ENCODE peak calls at places on chromosomes 16 and 17, in four cellular contexts. One of them, this sample, is unnamed.

GRCh38 chr17:58415371-58416055 is 1.8 kb downstream of the RNF43 start:
- DNase-seq in upper lobe of right lung: no peak
- DNase-seq in GM10248: no peak
- DNase-seq in mesothelial cell of epicardium: no peak
- DNase-seq in this sample: no peak

GRCh38 chr17:80071116-80071980 is 30.0 kb upstream of the GAA start:
- DNase-seq in mesothelial cell of epicardium: no peak
- DNase-seq in upper lobe of right lung: no peak
- DNase-seq in GM10248: no peak
- DNase-seq in this sample: no peak

GRCh38 chr17:78748730-78749317 is 33.2 kb downstream of the CYTH1 start:
- DNase-seq in upper lobe of right lung: peak
- DNase-seq in mesothelial cell of epicardium: no peak
- DNase-seq in GM10248: no peak
- DNase-seq in this sample: no peak

GRCh38 chr17:29167393-29168078 is 12.7 kb downstream of the MYO18A start:
- DNase-seq in upper lobe of right lung: no peak
- DNase-seq in mesothelial cell of epicardium: no peak
- DNase-seq in GM10248: no peak
- DNase-seq in this sample: no peak

GRCh38 chr16:88792078-88792550 is 7.1 kb upstream of the PIEZO1 start:
- DNase-seq in upper lobe of right lung: no peak
- DNase-seq in GM10248: no peak
- DNase-seq in mesothelial cell of epicardium: no peak
- DNase-seq in this sample: no peak

GRCh38 chr17:69434164-69434579 is 19.7 kb downstream of the MAP2K6 start:
- DNase-seq in upper lobe of right lung: no peak
- DNase-seq in GM10248: no peak
- DNase-seq in mesothelial cell of epicardium: no peak
- DNase-seq in this sample: no peak

GRCh38 chr17:55693244-55694216 is 29.1 kb downstream of the TMEM100 start:
- DNase-seq in mesothelial cell of epicardium: no peak
- DNase-seq in upper lobe of right lung: no peak
- DNase-seq in GM10248: no peak
- DNase-seq in this sample: no peak

GRCh38 chr17:39666601-39667261 is 1.5 kb upstream of the PNMT start:
- DNase-seq in upper lobe of right lung: no peak
- DNase-seq in mesothelial cell of epicardium: no peak
- DNase-seq in GM10248: no peak
- DNase-seq in this sample: no peak

DNA sequence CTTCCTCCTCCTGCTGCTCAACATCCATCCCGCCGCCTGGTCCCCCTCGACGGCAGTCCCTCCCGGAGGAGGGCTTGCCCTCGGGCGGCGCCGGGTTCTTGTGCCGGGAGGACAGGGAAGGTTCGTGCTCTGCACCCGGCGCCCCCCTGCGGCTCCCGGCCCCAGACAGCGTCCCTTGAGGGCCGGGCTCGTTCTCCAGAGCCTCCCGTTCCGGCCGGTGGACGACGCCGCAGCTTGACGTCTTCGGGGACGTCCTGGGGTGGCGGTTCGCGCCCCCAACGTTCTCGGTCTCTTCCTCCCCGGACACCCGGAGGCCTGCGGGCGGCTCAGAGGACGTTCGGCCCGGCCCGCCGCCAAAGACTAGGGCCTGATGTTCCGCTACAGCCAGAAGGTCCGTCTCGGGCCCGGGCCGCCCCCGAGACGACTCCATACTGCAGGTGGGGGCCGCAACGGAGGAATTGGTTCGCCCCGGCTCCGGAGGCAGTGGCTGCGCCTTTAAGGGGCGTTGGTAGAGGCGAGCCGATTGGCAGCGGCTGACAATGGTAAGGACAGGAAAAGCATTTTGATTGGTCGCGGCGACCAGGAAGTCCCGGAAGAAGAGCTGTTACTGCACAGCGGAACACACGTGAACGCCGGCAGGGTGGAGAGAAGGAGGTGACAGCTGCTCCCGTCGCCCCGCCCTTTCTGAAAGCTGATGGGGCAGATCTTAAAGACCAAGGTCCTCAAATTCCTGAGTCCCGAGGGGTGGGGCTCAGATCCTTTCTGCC is at the start of gene BORCS6:
- DNase-seq in upper lobe of right lung: peak
- DNase-seq in mesothelial cell of epicardium: peak
- DNase-seq in GM10248: peak
- DNase-seq in this sample: peak
- TF ChIP-seq CTCF in upper lobe of right lung: peak
- TF ChIP-seq CTCF in mesothelial cell of epicardium: no peak
- TF ChIP-seq CTCF in GM10248: peak
- TF ChIP-seq CTCF in this sample: no peak

DNA sequence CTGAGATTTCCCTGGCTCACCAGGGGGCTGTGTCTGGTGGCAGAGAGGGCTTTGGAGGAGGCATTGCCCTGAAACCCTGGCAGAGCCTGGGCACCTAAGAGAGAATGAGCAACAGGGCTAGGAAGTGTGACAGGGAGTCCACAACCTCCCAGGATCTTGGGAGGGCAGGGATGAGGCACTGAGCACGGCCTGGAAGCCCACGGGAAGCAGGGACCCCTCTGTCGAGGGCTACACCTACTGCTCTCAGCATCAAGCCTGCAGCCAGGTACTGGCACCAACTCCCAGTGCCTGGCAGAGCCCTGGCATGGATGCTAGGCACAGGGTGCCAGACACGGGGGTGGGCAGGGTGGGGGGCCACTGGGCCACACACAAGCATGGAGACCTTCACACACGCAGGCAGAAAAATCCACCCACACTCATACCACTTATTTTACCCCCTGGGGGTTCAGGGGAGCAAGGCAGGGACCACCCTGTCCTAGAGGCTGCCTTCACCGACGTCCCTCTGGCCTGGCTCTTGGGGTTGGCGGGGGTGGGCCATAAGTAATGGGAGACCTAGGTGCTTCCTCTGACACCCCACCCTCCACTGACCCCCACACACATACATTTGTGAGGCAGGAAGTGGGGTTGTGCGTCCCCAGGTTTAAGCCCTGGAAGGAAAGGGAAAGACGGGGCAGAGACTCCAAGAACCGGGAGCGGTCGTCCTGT is 970 bp upstream of the HSD11B2 start:
- DNase-seq in upper lobe of right lung: no peak
- DNase-seq in mesothelial cell of epicardium: no peak
- DNase-seq in GM10248: no peak
- DNase-seq in this sample: no peak
- TF ChIP-seq CTCF in upper lobe of right lung: no peak
- TF ChIP-seq CTCF in mesothelial cell of epicardium: no peak
- TF ChIP-seq CTCF in GM10248: no peak
- TF ChIP-seq CTCF in this sample: no peak

DNA sequence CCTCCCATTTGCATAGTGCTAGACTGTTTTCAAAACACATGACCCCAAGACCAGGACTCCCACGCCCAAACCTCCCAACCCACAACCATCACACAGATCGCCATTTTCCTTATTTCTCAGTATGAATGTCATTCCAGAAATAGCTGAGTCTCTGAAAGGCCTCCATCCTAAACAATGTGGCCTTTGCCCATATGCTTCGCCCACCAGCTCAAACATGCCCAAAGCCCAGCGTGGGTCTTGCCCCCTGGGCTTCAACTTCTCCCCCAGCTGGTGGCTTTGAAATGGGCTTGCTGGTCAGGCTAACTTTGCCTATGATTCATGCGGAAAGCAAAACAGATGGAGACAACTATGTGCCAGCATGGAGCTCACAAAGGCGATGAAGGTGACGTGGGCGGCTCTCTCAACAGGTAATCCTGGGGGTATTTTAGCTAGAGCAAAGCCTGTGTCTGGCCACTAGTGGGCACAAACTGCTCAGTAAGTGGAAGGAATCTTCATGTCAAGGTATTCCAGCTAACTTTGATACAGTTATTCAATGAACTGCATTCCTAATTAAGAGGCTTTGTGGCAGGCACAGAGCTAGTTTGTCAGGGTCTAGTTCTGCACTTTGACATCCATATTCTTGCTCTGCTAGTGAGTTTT is 17.1 kb downstream of the PMP22 start:
- DNase-seq in mesothelial cell of epicardium: no peak
- DNase-seq in GM10248: no peak
- DNase-seq in upper lobe of right lung: no peak
- DNase-seq in this sample: no peak
- TF ChIP-seq CTCF in mesothelial cell of epicardium: peak
- TF ChIP-seq CTCF in GM10248: no peak
- TF ChIP-seq CTCF in upper lobe of right lung: no peak
- TF ChIP-seq CTCF in this sample: no peak

GRCh38 chr17:33099252-33099651 is 107.6 kb downstream of the SPACA3 start:
- DNase-seq in upper lobe of right lung: no peak
- DNase-seq in GM10248: no peak
- DNase-seq in mesothelial cell of epicardium: no peak
- DNase-seq in this sample: no peak
- TF ChIP-seq CTCF in upper lobe of right lung: no peak
- TF ChIP-seq CTCF in GM10248: no peak
- TF ChIP-seq CTCF in mesothelial cell of epicardium: no peak
- TF ChIP-seq CTCF in this sample: no peak

GRCh38 chr16:87190288-87191240 is 126.6 kb downstream of the C16orf95 start:
- DNase-seq in GM10248: no peak
- DNase-seq in upper lobe of right lung: no peak
- DNase-seq in mesothelial cell of epicardium: no peak
- DNase-seq in this sample: no peak
- TF ChIP-seq CTCF in GM10248: no peak
- TF ChIP-seq CTCF in upper lobe of right lung: no peak
- TF ChIP-seq CTCF in mesothelial cell of epicardium: no peak
- TF ChIP-seq CTCF in this sample: no peak

DNA sequence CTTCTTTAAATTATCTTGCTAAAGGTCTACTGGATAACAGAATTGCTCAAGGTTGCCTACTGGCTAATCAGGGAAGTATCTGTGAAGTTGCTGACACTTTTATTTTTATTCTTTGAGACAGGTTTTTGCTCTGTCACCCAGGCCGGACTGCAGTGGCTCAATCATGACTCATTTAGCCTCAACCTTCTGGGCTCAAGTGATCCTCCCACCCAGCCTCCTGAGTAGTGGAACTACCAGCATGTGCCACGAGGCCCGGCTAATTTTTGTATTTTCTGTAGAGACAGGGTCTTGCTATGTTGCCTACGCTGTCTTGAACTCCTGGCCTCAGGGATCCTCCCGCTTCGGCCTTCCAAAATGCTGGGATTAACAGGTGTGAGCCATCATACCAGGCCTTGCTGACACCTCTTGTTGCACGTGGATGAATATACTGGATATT is 43.1 kb downstream of the GLG1 start:
- DNase-seq in upper lobe of right lung: no peak
- DNase-seq in mesothelial cell of epicardium: no peak
- DNase-seq in GM10248: no peak
- DNase-seq in this sample: no peak
- TF ChIP-seq CTCF in upper lobe of right lung: no peak
- TF ChIP-seq CTCF in mesothelial cell of epicardium: no peak
- TF ChIP-seq CTCF in GM10248: no peak
- TF ChIP-seq CTCF in this sample: no peak

GRCh38 chr17:17971431-17972125 is 622 bp downstream of the TOM1L2 start:
- DNase-seq in mesothelial cell of epicardium: no peak
- DNase-seq in upper lobe of right lung: peak
- DNase-seq in GM10248: no peak
- DNase-seq in this sample: no peak

GRCh38 chr17:17972952-17973254 is 241 bp downstream of the DRC3 start:
- DNase-seq in upper lobe of right lung: no peak
- DNase-seq in mesothelial cell of epicardium: no peak
- DNase-seq in GM10248: no peak
- DNase-seq in this sample: no peak

GRCh38 chr17:17970699-17971430 is 1.3 kb downstream of the TOM1L2 start:
- DNase-seq in GM10248: no peak
- DNase-seq in mesothelial cell of epicardium: no peak
- DNase-seq in upper lobe of right lung: no peak
- DNase-seq in this sample: no peak

GRCh38 chr17:17975441-17975840 is 2.8 kb downstream of the DRC3 start:
- DNase-seq in mesothelial cell of epicardium: no peak
- DNase-seq in GM10248: no peak
- DNase-seq in upper lobe of right lung: no peak
- DNase-seq in this sample: no peak

DNA sequence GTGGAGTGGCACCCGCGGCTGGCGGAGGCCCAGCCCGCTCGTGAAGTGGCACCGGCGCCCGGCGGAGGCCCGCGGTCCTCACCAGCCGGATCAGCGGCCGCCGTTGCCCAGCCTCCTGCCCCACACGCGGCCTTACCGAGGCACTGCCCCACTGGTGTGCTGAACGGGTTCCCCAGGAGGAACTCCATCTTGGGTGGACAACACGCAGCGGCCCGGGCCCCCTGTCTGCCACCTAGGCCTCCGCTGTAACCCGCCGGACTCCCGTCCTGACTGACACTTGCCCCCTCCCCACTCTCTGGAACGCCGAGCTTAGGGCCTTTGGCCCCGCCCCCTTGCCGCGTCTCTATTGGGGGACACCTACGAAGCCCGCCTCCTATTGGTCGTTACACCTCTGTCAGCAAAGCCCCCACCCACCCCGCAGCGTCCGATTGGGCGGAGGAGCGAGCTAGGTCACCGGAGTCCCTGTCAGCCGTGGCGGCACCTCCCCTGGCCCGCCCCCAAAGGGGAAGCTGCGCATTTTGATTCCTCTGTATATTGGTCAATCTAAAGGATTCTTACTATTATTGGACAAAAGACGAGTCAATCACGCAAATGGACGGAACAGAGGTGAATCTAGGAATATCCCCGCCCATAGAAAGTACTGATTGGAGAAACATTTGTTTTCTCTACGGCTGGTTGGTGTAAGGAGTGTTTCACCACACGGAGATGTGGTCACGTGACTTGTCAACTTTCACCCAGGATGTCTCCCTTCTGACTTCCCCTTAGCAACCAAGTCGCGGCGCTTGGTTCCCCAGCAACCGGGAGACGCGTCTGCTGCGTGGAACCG is at the start of the genes DRC3 and TOM1L2:
- DNase-seq in mesothelial cell of epicardium: peak
- DNase-seq in upper lobe of right lung: peak
- DNase-seq in GM10248: peak
- DNase-seq in this sample: peak
- TF ChIP-seq CTCF in mesothelial cell of epicardium: no peak
- TF ChIP-seq CTCF in upper lobe of right lung: no peak
- TF ChIP-seq CTCF in GM10248: no peak
- TF ChIP-seq CTCF in this sample: no peak

GRCh38 chr17:44084131-44084538 is 13.6 kb downstream of the G6PC3 start:
- DNase-seq in mesothelial cell of epicardium: no peak
- DNase-seq in GM10248: peak
- DNase-seq in upper lobe of right lung: peak
- DNase-seq in this sample: no peak

GRCh38 chr17:44082206-44082605 is 11.7 kb downstream of the G6PC3 start:
- DNase-seq in upper lobe of right lung: peak
- DNase-seq in mesothelial cell of epicardium: no peak
- DNase-seq in GM10248: no peak
- DNase-seq in this sample: no peak

GRCh38 chr17:44084921-44085320 is 14.4 kb downstream of the G6PC3 start:
- DNase-seq in GM10248: no peak
- DNase-seq in upper lobe of right lung: no peak
- DNase-seq in mesothelial cell of epicardium: no peak
- DNase-seq in this sample: no peak

GRCh38 chr17:44081681-44082080 is 11.1 kb downstream of the G6PC3 start:
- DNase-seq in mesothelial cell of epicardium: no peak
- DNase-seq in GM10248: no peak
- DNase-seq in upper lobe of right lung: no peak
- DNase-seq in this sample: no peak

GRCh38 chr17:44083250-44083849 is 12.8 kb downstream of the G6PC3 start:
- DNase-seq in upper lobe of right lung: peak
- DNase-seq in mesothelial cell of epicardium: no peak
- DNase-seq in GM10248: no peak
- DNase-seq in this sample: no peak
- TF ChIP-seq CTCF in upper lobe of right lung: no peak
- TF ChIP-seq CTCF in mesothelial cell of epicardium: no peak
- TF ChIP-seq CTCF in GM10248: peak
- TF ChIP-seq CTCF in this sample: no peak